ENCODE peak calls at places on chromosomes 2 and 18, in four cellular contexts. One of them, this sample, is unnamed.

GRCh38 chr2:183607995-183608394 is 483.8 kb downstream of the NUP35 start:
- DNase-seq in fibroblast of lung: no peak
- DNase-seq in GM20000: no peak
- DNase-seq in uterus: no peak
- DNase-seq in this sample: no peak

GRCh38 chr2:105797298-105797819 is 52.6 kb downstream of the NCK2 start:
- DNase-seq in GM20000: no peak
- DNase-seq in fibroblast of lung: peak; percentile 47
- DNase-seq in uterus: peak; percentile 60
- DNase-seq in this sample: no peak

GRCh38 chr2:30237346-30238142 is 6.2 kb downstream of the LBH start:
- DNase-seq in GM20000: no peak
- DNase-seq in uterus: no peak
- DNase-seq in fibroblast of lung: no peak
- DNase-seq in this sample: no peak

GRCh38 chr2:121372756-121373353 is 87.9 kb upstream of the TFCP2L1 start:
- DNase-seq in GM20000: no peak
- DNase-seq in fibroblast of lung: no peak
- DNase-seq in uterus: no peak
- DNase-seq in this sample: no peak

GRCh38 chr18:74898965-74899364 is 301.3 kb downstream of the ZNF407 start:
- DNase-seq in uterus: no peak
- DNase-seq in fibroblast of lung: peak; percentile 32
- DNase-seq in GM20000: no peak
- DNase-seq in this sample: no peak

GRCh38 chr18:50644146-50644545 is 84.3 kb downstream of the MAPK4 start:
- DNase-seq in uterus: no peak
- DNase-seq in fibroblast of lung: no peak
- DNase-seq in GM20000: no peak
- DNase-seq in this sample: no peak

GRCh38 chr18:57947117-57947516 is 96.9 kb upstream of the NEDD4L start:
- DNase-seq in uterus: no peak
- DNase-seq in GM20000: no peak
- DNase-seq in fibroblast of lung: no peak
- DNase-seq in this sample: no peak

GRCh38 chr18:63823516-63824219 is 48.5 kb downstream of the SERPINB7 start:
- DNase-seq in fibroblast of lung: peak; percentile 6
- DNase-seq in uterus: no peak
- DNase-seq in GM20000: peak; percentile 23
- DNase-seq in this sample: no peak

GRCh38 chr2:240595381-240596079 is 9.0 kb downstream of the CAPN10 start:
- DNase-seq in GM20000: peak; percentile 68
- DNase-seq in uterus: peak; percentile 11
- DNase-seq in fibroblast of lung: peak; percentile 19
- DNase-seq in this sample: no peak

GRCh38 chr2:219629976-219630695 is 2.7 kb downstream of the SLC4A3 start:
- DNase-seq in GM20000: no peak
- DNase-seq in uterus: no peak
- DNase-seq in fibroblast of lung: no peak
- DNase-seq in this sample: no peak

GRCh38 chr2:41906325-41906700 is 141.5 kb upstream of the PKDCC start:
- DNase-seq in GM20000: no peak
- DNase-seq in fibroblast of lung: peak; percentile 85
- DNase-seq in uterus: no peak
- DNase-seq in this sample: no peak

GRCh38 chr2:84958135-84959044 is 12.6 kb upstream of the KCMF1 start:
- DNase-seq in uterus: no peak
- DNase-seq in GM20000: no peak
- DNase-seq in fibroblast of lung: peak; percentile 85
- DNase-seq in this sample: peak; percentile 71

GRCh38 chr2:15561574-15562344 is 625 bp upstream of the NBAS start:
- DNase-seq in GM20000: peak; percentile 38
- DNase-seq in fibroblast of lung: peak; percentile 54
- DNase-seq in uterus: peak; percentile 36
- DNase-seq in this sample: no peak

GRCh38 chr2:127560201-127560928 is 24.9 kb downstream of the MYO7B start:
- DNase-seq in uterus: no peak
- DNase-seq in GM20000: no peak
- DNase-seq in fibroblast of lung: no peak
- DNase-seq in this sample: no peak

GRCh38 chr18:77042583-77042982 is 90.0 kb downstream of the MBP start:
- DNase-seq in GM20000: no peak
- DNase-seq in fibroblast of lung: no peak
- DNase-seq in uterus: no peak
- DNase-seq in this sample: no peak

GRCh38 chr18:23824235-23824634 is 135.0 kb downstream of the LAMA3 start:
- DNase-seq in GM20000: no peak
- DNase-seq in fibroblast of lung: no peak
- DNase-seq in uterus: no peak
- DNase-seq in this sample: no peak

GRCh38 chr18:79682896-79683625 is 3.5 kb downstream of the CTDP1 start:
- DNase-seq in fibroblast of lung: no peak
- DNase-seq in GM20000: no peak
- DNase-seq in uterus: no peak
- DNase-seq in this sample: no peak

GRCh38 chr2:109222825-109223471 is 93.9 kb downstream of the SH3RF3 start:
- DNase-seq in GM20000: no peak
- DNase-seq in fibroblast of lung: no peak
- DNase-seq in uterus: no peak
- DNase-seq in this sample: no peak

GRCh38 chr2:100062315-100062714 is 80.1 kb downstream of the AFF3 start:
- DNase-seq in GM20000: no peak
- DNase-seq in fibroblast of lung: no peak
- DNase-seq in uterus: no peak
- DNase-seq in this sample: no peak

GRCh38 chr2:61055557-61055956 is 10.1 kb upstream of the SANBR start:
- DNase-seq in GM20000: no peak
- DNase-seq in uterus: no peak
- DNase-seq in fibroblast of lung: peak; percentile 39
- DNase-seq in this sample: no peak

GRCh38 chr2:162677476-162677875 is 161.1 kb downstream of the KCNH7 start:
- DNase-seq in uterus: no peak
- DNase-seq in fibroblast of lung: no peak
- DNase-seq in GM20000: no peak
- DNase-seq in this sample: no peak

GRCh38 chr18:62811674-62812073 is 96.3 kb downstream of the PHLPP1 start:
- DNase-seq in uterus: no peak
- DNase-seq in GM20000: no peak
- DNase-seq in fibroblast of lung: no peak
- DNase-seq in this sample: no peak

GRCh38 chr2:186570587-186570986 is 19.3 kb upstream of the ITGAV start:
- DNase-seq in fibroblast of lung: peak; percentile 42
- DNase-seq in GM20000: no peak
- DNase-seq in uterus: no peak
- DNase-seq in this sample: no peak

GRCh38 chr2:200367155-200367554 is 60.7 kb downstream of the SPATS2L start:
- DNase-seq in uterus: no peak
- DNase-seq in GM20000: no peak
- DNase-seq in fibroblast of lung: peak; percentile 87
- DNase-seq in this sample: no peak

GRCh38 chr2:39994151-39994550 is 215.1 kb upstream of the THUMPD2 start:
- DNase-seq in uterus: no peak
- DNase-seq in fibroblast of lung: peak; percentile 84
- DNase-seq in GM20000: no peak
- DNase-seq in this sample: peak; percentile 53

GRCh38 chr2:20643060-20643459 is 7.8 kb downstream of the HS1BP3 start:
- DNase-seq in uterus: no peak
- DNase-seq in fibroblast of lung: no peak
- DNase-seq in GM20000: no peak
- DNase-seq in this sample: no peak

GRCh38 chr18:24790347-24790746 is 329.9 kb downstream of the HRH4 start:
- DNase-seq in uterus: no peak
- DNase-seq in GM20000: no peak
- DNase-seq in fibroblast of lung: no peak
- DNase-seq in this sample: no peak

GRCh38 chr2:202116686-202117085 is 43.6 kb downstream of the KIAA2012 start:
- DNase-seq in fibroblast of lung: no peak
- DNase-seq in GM20000: no peak
- DNase-seq in uterus: no peak
- DNase-seq in this sample: no peak

GRCh38 chr18:12455511-12455910 is 47.8 kb downstream of the PRELID3A start:
- DNase-seq in GM20000: no peak
- DNase-seq in uterus: no peak
- DNase-seq in fibroblast of lung: peak; percentile 86
- DNase-seq in this sample: no peak

GRCh38 chr2:118992740-118993391 is 50.9 kb downstream of the MARCO start:
- DNase-seq in GM20000: no peak
- DNase-seq in uterus: no peak
- DNase-seq in fibroblast of lung: no peak
- DNase-seq in this sample: no peak

GRCh38 chr2:25606892-25607291 is 66.5 kb downstream of the DTNB start:
- DNase-seq in uterus: no peak
- DNase-seq in fibroblast of lung: peak; percentile 60
- DNase-seq in GM20000: no peak
- DNase-seq in this sample: no peak

GRCh38 chr2:165440367-165440766 is 29.1 kb upstream of the CSRNP3 start:
- DNase-seq in fibroblast of lung: peak; percentile 79
- DNase-seq in GM20000: no peak
- DNase-seq in uterus: no peak
- DNase-seq in this sample: peak; percentile 76

GRCh38 chr2:65093211-65093610 is 36.7 kb downstream of the RAB1A start:
- DNase-seq in GM20000: no peak
- DNase-seq in uterus: no peak
- DNase-seq in fibroblast of lung: no peak
- DNase-seq in this sample: no peak

GRCh38 chr2:888211-888801 is 62.3 kb upstream of the SNTG2 start:
- DNase-seq in fibroblast of lung: no peak
- DNase-seq in GM20000: no peak
- DNase-seq in uterus: no peak
- DNase-seq in this sample: no peak

GRCh38 chr2:177225965-177226360 is 13.4 kb downstream of the HNRNPA3 start:
- DNase-seq in uterus: no peak
- DNase-seq in GM20000: no peak
- DNase-seq in fibroblast of lung: no peak
- DNase-seq in this sample: no peak

GRCh38 chr2:174546519-174547506 is 50.8 kb downstream of the WIPF1 start:
- DNase-seq in GM20000: peak; percentile 68
- DNase-seq in uterus: no peak
- DNase-seq in fibroblast of lung: peak; percentile 43
- DNase-seq in this sample: peak; percentile 7
- TF ChIP-seq CTCF in GM20000: peak; percentile 35
- TF ChIP-seq CTCF in uterus: no peak
- TF ChIP-seq CTCF in fibroblast of lung: peak; percentile 41
- TF ChIP-seq CTCF in this sample: peak; percentile 67

GRCh38 chr2:27087823-27088410 is 1.3 kb downstream of the KHK start:
- DNase-seq in uterus: no peak
- DNase-seq in fibroblast of lung: no peak
- DNase-seq in GM20000: no peak
- DNase-seq in this sample: no peak

GRCh38 chr2:27086090-27086721 is 366 bp upstream of the KHK start:
- DNase-seq in GM20000: peak; percentile 100
- DNase-seq in fibroblast of lung: peak; percentile 88
- DNase-seq in uterus: peak; percentile 92
- DNase-seq in this sample: peak; percentile 44

GRCh38 chr2:27085062-27085669 is 1.4 kb upstream of the KHK start:
- DNase-seq in fibroblast of lung: no peak
- DNase-seq in uterus: peak; percentile 40
- DNase-seq in GM20000: no peak
- DNase-seq in this sample: no peak

GRCh38 chr2:27085670-27086089 is 892 bp upstream of the KHK start:
- DNase-seq in fibroblast of lung: peak; percentile 72
- DNase-seq in uterus: peak; percentile 75
- DNase-seq in GM20000: peak; percentile 64
- DNase-seq in this sample: no peak

GRCh38 chr2:27086722-27087446 is at the start of gene KHK:
- DNase-seq in uterus: peak; percentile 73
- DNase-seq in GM20000: peak; percentile 48
- DNase-seq in fibroblast of lung: no peak
- DNase-seq in this sample: no peak
- TF ChIP-seq CTCF in uterus: no peak
- TF ChIP-seq CTCF in GM20000: no peak
- TF ChIP-seq CTCF in fibroblast of lung: no peak
- TF ChIP-seq CTCF in this sample: no peak

GRCh38 chr2:37790462-37790861 is 119.0 kb upstream of the CDC42EP3 start:
- DNase-seq in fibroblast of lung: no peak
- DNase-seq in GM20000: no peak
- DNase-seq in uterus: no peak
- DNase-seq in this sample: no peak

GRCh38 chr2:37795938-37796337 is 124.5 kb upstream of the CDC42EP3 start:
- DNase-seq in GM20000: no peak
- DNase-seq in fibroblast of lung: peak; percentile 66
- DNase-seq in uterus: no peak
- DNase-seq in this sample: no peak

GRCh38 chr2:37795456-37795855 is 124.0 kb upstream of the CDC42EP3 start:
- DNase-seq in uterus: no peak
- DNase-seq in fibroblast of lung: no peak
- DNase-seq in GM20000: no peak
- DNase-seq in this sample: no peak

GRCh38 chr2:37794717-37795116 is 123.3 kb upstream of the CDC42EP3 start:
- DNase-seq in fibroblast of lung: peak; percentile 71
- DNase-seq in uterus: no peak
- DNase-seq in GM20000: no peak
- DNase-seq in this sample: no peak

DNA sequence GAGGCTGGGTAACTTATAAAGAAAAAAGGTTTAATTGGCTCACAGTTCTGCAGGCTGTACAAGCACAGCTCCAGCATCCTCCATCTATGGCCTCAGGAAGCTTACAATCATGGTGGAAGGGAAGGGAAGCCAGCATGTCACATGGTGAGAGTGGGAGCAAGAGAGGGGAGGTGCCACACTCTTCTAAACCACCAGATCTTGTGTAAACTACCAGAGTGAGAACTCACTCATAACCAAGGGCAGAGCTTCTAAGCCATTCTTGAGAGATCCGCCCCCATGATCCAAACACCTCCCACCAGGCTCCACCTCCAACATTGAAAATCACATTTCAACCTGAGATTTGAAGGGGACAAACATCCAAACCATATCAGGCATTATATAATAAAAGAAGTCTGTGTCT is 121.6 kb upstream of the CDC42EP3 start:
- DNase-seq in uterus: no peak
- DNase-seq in GM20000: no peak
- DNase-seq in fibroblast of lung: no peak
- DNase-seq in this sample: no peak
- TF ChIP-seq CTCF in uterus: no peak
- TF ChIP-seq CTCF in GM20000: no peak
- TF ChIP-seq CTCF in fibroblast of lung: no peak
- TF ChIP-seq CTCF in this sample: no peak

GRCh38 chr2:236080412-236080811 is 87.8 kb downstream of the GBX2 start:
- DNase-seq in fibroblast of lung: no peak
- DNase-seq in GM20000: no peak
- DNase-seq in uterus: no peak
- DNase-seq in this sample: no peak

GRCh38 chr2:236073867-236074655 is 94.1 kb downstream of the GBX2 start:
- DNase-seq in fibroblast of lung: no peak
- DNase-seq in GM20000: no peak
- DNase-seq in uterus: no peak
- DNase-seq in this sample: no peak

GRCh38 chr2:236078675-236079255 is 89.4 kb downstream of the GBX2 start:
- DNase-seq in GM20000: no peak
- DNase-seq in uterus: no peak
- DNase-seq in fibroblast of lung: no peak
- DNase-seq in this sample: no peak

GRCh38 chr2:236073246-236073645 is 94.9 kb downstream of the GBX2 start:
- DNase-seq in GM20000: no peak
- DNase-seq in fibroblast of lung: no peak
- DNase-seq in uterus: no peak
- DNase-seq in this sample: no peak

GRCh38 chr2:236075802-236076201 is 92.4 kb downstream of the GBX2 start:
- DNase-seq in uterus: no peak
- DNase-seq in GM20000: no peak
- DNase-seq in fibroblast of lung: no peak
- DNase-seq in this sample: no peak
- TF ChIP-seq CTCF in uterus: no peak
- TF ChIP-seq CTCF in GM20000: no peak
- TF ChIP-seq CTCF in fibroblast of lung: no peak
- TF ChIP-seq CTCF in this sample: no peak

This sample was measured in AG09309.